ENCODE peak calls at places on chromosomes 3 and 15, in nine cellular contexts. A, K, Z, P, V, O, L, B and J are unnamed samples. For H3K36me3, the result is how much of the 10 kb centered on the place peaks cover.

GRCh38 chr15:25410649-25411048 is 28.2 kb downstream of the UBE3A start:
- DNase-seq in L (no peak), K (no peak), A (no peak), Z (no peak), O (no peak), V (no peak), P (no peak), B (no peak), J (no peak)

GRCh38 chr3:172096881-172097420 is 57.6 kb downstream of the FNDC3B start:
- DNase-seq in A (peak), O (no peak), L (peak), Z (no peak), K (no peak), B (no peak), P (peak), V (no peak), J (no peak)

GRCh38 chr3:39707314-39707909 is 102.0 kb upstream of the MYRIP start:
- DNase-seq in L (peak), P (no peak), Z (no peak), V (no peak), O (peak), A (peak), K (no peak), B (no peak), J (peak)

GRCh38 chr3:56303508-56303907 is 164.8 kb downstream of the ERC2 start:
- DNase-seq in Z (no peak), O (peak), A (peak), L (peak), P (no peak), B (no peak), K (no peak), V (no peak), J (no peak)

GRCh38 chr3:135078283-135078682 is 283.2 kb downstream of the EPHB1 start:
- DNase-seq in L (no peak), P (no peak), V (no peak), K (no peak), O (no peak), Z (no peak), A (peak), B (no peak), J (no peak)

GRCh38 chr3:39272191-39272590 is 7.6 kb downstream of the CX3CR1 start:
- DNase-seq in L (no peak), O (no peak), V (no peak), A (no peak), B (no peak), P (no peak), Z (no peak), K (no peak), J (no peak)

GRCh38 chr3:103218146-103218545 is 783.3 kb downstream of the ZPLD1 start:
- DNase-seq in A (no peak), L (no peak), B (no peak), O (no peak), V (no peak), P (no peak), Z (no peak), K (no peak), J (no peak)

GRCh38 chr3:27568393-27568792 is 84.2 kb upstream of the SLC4A7 start:
- DNase-seq in K (no peak), B (peak), P (peak), A (no peak), V (peak), O (no peak), L (no peak), Z (peak), J (peak)

GRCh38 chr3:23162939-23163338 is 40.2 kb upstream of the UBE2E2 start:
- DNase-seq in B (no peak), P (no peak), K (no peak), A (no peak), L (no peak), O (no peak), Z (no peak), V (no peak), J (peak)

GRCh38 chr15:56249080-56249479 is 5.4 kb upstream of the RFX7 start:
- DNase-seq in B (no peak), V (peak), K (no peak), A (peak), Z (no peak), L (peak), O (peak), P (no peak), J (peak)

GRCh38 chr15:72751751-72752455 is 31.7 kb downstream of the ADPGK start:
- DNase-seq in P (no peak), B (no peak), O (no peak), L (no peak), Z (no peak), K (no peak), A (no peak), V (no peak), J (no peak)

GRCh38 chr3:149181179-149181578 is 40.5 kb downstream of the CP start:
- DNase-seq in B (no peak), V (no peak), P (no peak), L (no peak), Z (no peak), K (no peak), A (no peak), O (no peak), J (no peak)

GRCh38 chr3:135310317-135310716 is 515.3 kb downstream of the EPHB1 start:
- DNase-seq in P (no peak), V (no peak), L (peak), A (peak), O (no peak), B (no peak), K (no peak), Z (no peak), J (no peak)

GRCh38 chr15:75233504-75234190 is 24.5 kb upstream of the GOLGA6C start:
- DNase-seq in V (peak), A (no peak), Z (peak), O (no peak), B (peak), P (no peak), K (peak), L (no peak), J (no peak)
- H3K36me3 ChIP-seq in V (under half), A (under half), Z (under half), O (under half), B (under half), P (under half), K (under half), L (under half), J (under half)

GRCh38 chr3:122080188-122080587 is 25.0 kb downstream of the CD86 start:
- DNase-seq in Z (no peak), L (no peak), A (no peak), B (no peak), O (no peak), P (no peak), K (no peak), V (no peak), J (no peak)

GRCh38 chr3:122079524-122079923 is 24.4 kb downstream of the CD86 start:
- DNase-seq in B (no peak), P (no peak), L (no peak), V (no peak), K (no peak), Z (no peak), A (no peak), O (no peak), J (no peak)

GRCh38 chr3:122077293-122078234 is 22.4 kb downstream of the CD86 start:
- DNase-seq in V (no peak), P (no peak), B (no peak), L (no peak), O (no peak), K (no peak), Z (no peak), A (no peak), J (no peak)

GRCh38 chr3:122076414-122077292 is 21.5 kb downstream of the CD86 start:
- DNase-seq in V (no peak), O (no peak), B (no peak), A (no peak), P (no peak), K (no peak), Z (no peak), L (no peak), J (no peak)

DNA sequence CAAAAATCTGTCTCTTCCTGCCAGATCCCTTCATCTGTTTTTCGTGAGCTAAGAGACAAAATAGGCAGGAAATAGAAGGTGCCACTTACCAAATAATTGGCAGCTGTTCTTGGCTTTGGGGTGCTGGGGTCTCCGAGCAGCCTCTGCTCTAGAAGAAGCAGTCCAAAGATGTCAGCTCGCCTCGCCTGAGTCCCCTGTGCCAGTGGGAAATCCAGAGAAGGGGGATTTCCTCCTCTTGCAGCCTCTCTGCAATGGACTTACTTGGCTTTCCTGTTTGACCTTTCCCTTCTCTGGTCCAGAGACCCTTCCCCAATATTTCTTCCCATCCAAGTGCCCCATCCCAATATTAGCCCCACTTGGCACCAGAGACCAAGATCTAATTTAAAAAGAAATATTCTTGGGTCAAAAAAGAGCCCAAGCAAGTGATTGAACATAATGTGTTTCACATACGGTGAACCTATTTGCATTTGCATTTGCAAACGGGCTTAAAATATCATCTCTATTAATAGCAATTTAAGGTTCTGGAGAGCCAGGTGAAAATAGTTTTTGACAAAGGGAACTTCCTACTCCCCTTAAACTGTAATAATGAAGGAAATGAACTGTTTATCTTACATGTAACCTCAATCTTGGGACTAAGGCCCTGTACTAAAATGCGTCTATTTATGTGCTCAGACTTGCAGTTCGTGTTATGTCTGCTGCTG is 23.2 kb downstream of the CD86 start:
- DNase-seq in O (no peak), K (no peak), V (no peak), A (no peak), P (no peak), B (no peak), L (no peak), Z (no peak), J (no peak)
- TF ChIP-seq POLR2AphosphoS5 in O (no peak), K (no peak), V (no peak), A (no peak), P (no peak), B (no peak), L (no peak), Z (no peak), J (no peak)

GRCh38 chr3:52202384-52203077 is 4.6 kb downstream of the ALAS1 start:
- DNase-seq in O (no peak), K (no peak), P (no peak), B (no peak), V (no peak), L (no peak), Z (no peak), A (no peak), J (no peak)

GRCh38 chr3:52200981-52201679 is 3.2 kb downstream of the ALAS1 start:
- DNase-seq in A (no peak), K (no peak), B (no peak), O (no peak), L (no peak), P (no peak), V (no peak), Z (no peak), J (no peak)

GRCh38 chr3:52203701-52204100 is 5.7 kb downstream of the ALAS1 start:
- DNase-seq in A (no peak), V (no peak), P (no peak), O (no peak), Z (no peak), L (no peak), B (no peak), K (no peak), J (no peak)

GRCh38 chr3:52205727-52206372 is 7.9 kb downstream of the ALAS1 start:
- DNase-seq in K (no peak), O (no peak), B (no peak), Z (no peak), V (no peak), P (no peak), L (no peak), A (no peak), J (no peak)

GRCh38 chr3:52204337-52205073 is 6.5 kb downstream of the ALAS1 start:
- DNase-seq in V (peak), Z (no peak), L (no peak), A (no peak), K (peak), B (no peak), P (peak), O (no peak), J (peak)
- H3K36me3 ChIP-seq in V (under half), Z (half or more), L (half or more), A (half or more), K (half or more), B (under half), P (half or more), O (half or more), J (under half)

DNA sequence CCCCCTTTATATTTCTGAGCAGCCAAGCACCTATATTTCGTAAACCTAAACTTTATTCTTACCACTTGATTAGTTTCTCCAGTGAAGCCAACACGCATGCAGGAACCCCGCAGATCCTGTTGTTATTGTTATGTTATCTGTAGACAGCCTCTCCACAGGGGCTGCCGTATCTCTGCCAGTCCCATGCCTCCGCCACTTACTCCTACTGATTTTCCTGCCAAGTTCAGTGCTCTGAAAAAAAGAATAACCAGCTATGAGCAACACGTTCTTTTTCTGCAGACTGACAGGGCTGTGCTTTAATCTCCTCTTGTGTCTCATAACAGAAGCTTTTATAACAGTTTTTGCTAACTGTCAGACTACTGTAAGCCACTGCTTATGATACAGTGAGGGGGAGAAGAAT is 347.5 kb downstream of the SI start:
- DNase-seq in B (no peak), L (no peak), A (peak), V (no peak), K (no peak), O (no peak), P (no peak), Z (no peak), J (no peak)
- TF ChIP-seq POLR2AphosphoS5 in B (no peak), L (no peak), A (no peak), V (no peak), K (no peak), O (no peak), P (no peak), Z (no peak), J (no peak)

DNA sequence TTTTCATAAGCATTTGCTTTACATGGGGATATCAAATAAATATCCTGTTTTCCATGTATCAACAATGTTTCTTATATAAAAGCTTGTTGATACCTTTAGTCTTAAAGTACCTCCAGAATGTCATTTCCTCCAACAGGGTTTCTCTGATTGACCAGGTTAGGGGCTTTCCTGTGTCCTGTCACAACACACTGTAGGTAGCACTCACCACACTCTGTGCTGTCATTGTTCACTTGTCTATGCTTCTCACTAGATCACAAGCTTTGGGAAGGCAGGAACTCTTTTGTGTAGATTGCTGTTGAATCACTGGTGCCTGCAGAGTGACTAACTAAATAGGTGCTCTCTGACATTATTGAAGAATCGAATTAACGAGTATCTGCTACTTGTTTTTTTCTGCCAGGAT is 49.8 kb downstream of the USP50 start:
- DNase-seq in B (no peak), V (no peak), P (no peak), K (no peak), O (no peak), L (no peak), A (no peak), Z (no peak), J (no peak)
- H3K36me3 ChIP-seq in B (under half), V (under half), P (half or more), K (half or more), O (half or more), L (half or more), A (under half), Z (under half), J (under half)

DNA sequence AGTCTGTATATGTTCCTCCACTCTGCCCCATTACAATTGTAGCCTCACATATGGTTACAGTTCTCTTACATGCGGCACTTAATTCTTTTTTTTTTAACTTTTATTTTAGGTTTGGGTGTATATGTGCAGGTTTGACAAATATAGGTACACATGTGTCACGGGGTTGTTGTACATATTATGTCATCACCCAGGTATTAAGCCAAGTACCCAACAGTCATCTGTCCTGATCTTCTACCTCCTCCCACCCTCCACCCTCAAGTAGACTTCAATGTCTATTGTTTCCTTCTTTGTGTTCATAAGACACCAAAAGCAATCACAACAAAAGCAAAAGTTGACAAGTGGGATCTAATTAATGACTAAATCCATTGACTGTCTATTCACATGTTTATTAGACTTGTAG is 144.6 kb upstream of the TP63 start:
- DNase-seq in K (no peak), A (no peak), L (no peak), V (no peak), B (no peak), Z (no peak), O (no peak), P (no peak), J (no peak)
- TF ChIP-seq POLR2AphosphoS5 in K (no peak), A (no peak), L (no peak), V (no peak), B (no peak), Z (no peak), O (no peak), P (no peak), J (no peak)

GRCh38 chr3:70970136-70970535 is 613.4 kb downstream of the FOXP1 start:
- DNase-seq in V (no peak), L (no peak), K (no peak), B (no peak), P (no peak), O (no peak), Z (no peak), A (no peak), J (no peak)
- H3K36me3 ChIP-seq in V (under half), L (half or more), K (half or more), B (under half), P (half or more), O (under half), Z (under half), A (under half), J (under half)

DNA sequence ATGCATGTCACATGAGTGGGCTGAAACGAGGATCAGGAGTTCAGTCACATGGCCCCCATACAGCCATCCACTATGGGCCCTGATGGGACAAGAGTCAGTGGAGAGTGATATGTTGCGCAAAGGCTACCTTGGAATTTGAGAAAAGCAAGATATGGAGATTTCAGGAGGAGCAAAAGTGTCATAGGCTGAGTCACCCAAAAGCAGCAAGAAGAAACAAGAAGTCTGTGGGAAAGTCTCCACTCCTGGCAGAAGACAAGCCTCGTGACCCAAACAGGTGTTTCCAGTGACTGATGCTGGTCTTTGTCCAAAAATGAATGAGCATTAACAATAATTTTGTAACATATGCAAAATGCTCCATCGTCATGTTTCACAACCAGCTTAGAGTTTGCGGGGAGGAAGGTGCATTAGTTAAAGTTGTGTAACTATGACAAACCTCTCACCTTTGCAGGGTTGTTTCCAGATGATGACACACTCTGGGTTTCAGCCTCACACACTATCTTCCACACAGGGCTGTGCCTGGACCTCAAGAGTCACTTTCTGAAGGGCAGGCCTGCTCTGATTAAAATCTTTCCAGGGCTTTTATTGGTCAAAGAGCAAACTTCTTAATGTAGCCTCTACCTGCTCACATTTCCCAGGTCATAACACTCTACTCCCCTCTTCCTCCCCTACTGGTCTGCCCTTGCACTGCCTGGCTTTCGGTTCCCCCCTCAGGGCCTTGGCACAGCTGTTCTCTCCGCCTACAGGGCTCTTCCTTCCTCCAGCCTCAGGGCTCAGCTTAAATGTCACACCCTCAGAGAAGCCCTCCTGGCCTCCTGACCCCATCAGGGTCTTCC is 3.9 kb upstream of the DNASE1L3 start:
- DNase-seq in K (peak), Z (no peak), V (peak), P (no peak), A (peak), O (no peak), B (no peak), L (no peak), J (no peak)
- TF ChIP-seq POLR2AphosphoS5 in K (peak), Z (no peak), V (no peak), P (no peak), A (no peak), O (no peak), B (peak), L (no peak), J (no peak)